ENCODE peak calls at places on chromosomes 16 and 17, in nine cellular contexts. One of them, this sample, is unnamed.

GRCh38 chr17:40326014-40326831 is 17.2 kb downstream of the RARA start:
- DNase-seq in GM12864: no peak
- DNase-seq in pancreas: no peak
- DNase-seq in B cell: peak; percentile 84
- DNase-seq in fibroblast of the aortic adventitia: no peak
- DNase-seq in A549: no peak
- DNase-seq in breast epithelium: peak; percentile 47
- DNase-seq in omental fat pad: no peak
- DNase-seq in psoas muscle: peak; percentile 63
- DNase-seq in this sample: no peak

GRCh38 chr16:66429290-66429962 is 2.3 kb downstream of the BEAN1 start:
- DNase-seq in GM12864: no peak
- DNase-seq in pancreas: no peak
- DNase-seq in B cell: peak; percentile 31
- DNase-seq in fibroblast of the aortic adventitia: no peak
- DNase-seq in A549: no peak
- DNase-seq in breast epithelium: no peak
- DNase-seq in omental fat pad: no peak
- DNase-seq in psoas muscle: no peak
- DNase-seq in this sample: no peak

GRCh38 chr17:80446645-80447405 is 29.6 kb downstream of the NPTX1 start:
- DNase-seq in GM12864: no peak
- DNase-seq in pancreas: peak; percentile 70
- DNase-seq in B cell: no peak
- DNase-seq in fibroblast of the aortic adventitia: no peak
- DNase-seq in A549: no peak
- DNase-seq in breast epithelium: no peak
- DNase-seq in omental fat pad: no peak
- DNase-seq in psoas muscle: peak; percentile 40
- DNase-seq in this sample: no peak

GRCh38 chr17:45265823-45266222 is 3.9 kb upstream of the SPATA32 start:
- DNase-seq in GM12864: no peak
- DNase-seq in pancreas: no peak
- DNase-seq in B cell: no peak
- DNase-seq in fibroblast of the aortic adventitia: peak; percentile 93
- DNase-seq in A549: no peak
- DNase-seq in breast epithelium: no peak
- DNase-seq in omental fat pad: no peak
- DNase-seq in psoas muscle: peak; percentile 76
- DNase-seq in this sample: no peak

GRCh38 chr17:66483946-66484345 is 181.5 kb downstream of the PRKCA start:
- DNase-seq in GM12864: no peak
- DNase-seq in pancreas: no peak
- DNase-seq in B cell: no peak
- DNase-seq in fibroblast of the aortic adventitia: no peak
- DNase-seq in A549: no peak
- DNase-seq in breast epithelium: no peak
- DNase-seq in omental fat pad: no peak
- DNase-seq in psoas muscle: no peak
- DNase-seq in this sample: no peak

GRCh38 chr16:69118468-69118867 is 13.0 kb downstream of the HAS3 start:
- DNase-seq in GM12864: no peak
- DNase-seq in pancreas: peak; percentile 52
- DNase-seq in B cell: no peak
- DNase-seq in fibroblast of the aortic adventitia: no peak
- DNase-seq in A549: no peak
- DNase-seq in breast epithelium: no peak
- DNase-seq in omental fat pad: no peak
- DNase-seq in psoas muscle: no peak
- DNase-seq in this sample: no peak

GRCh38 chr17:34886831-34887230 is 74.4 kb downstream of the CCT6B start:
- DNase-seq in GM12864: no peak
- DNase-seq in pancreas: no peak
- DNase-seq in B cell: no peak
- DNase-seq in fibroblast of the aortic adventitia: no peak
- DNase-seq in A549: no peak
- DNase-seq in breast epithelium: no peak
- DNase-seq in omental fat pad: no peak
- DNase-seq in psoas muscle: no peak
- DNase-seq in this sample: peak; percentile 28

GRCh38 chr17:56505154-56505756 is 88.2 kb upstream of the NOG start:
- DNase-seq in GM12864: no peak
- DNase-seq in pancreas: no peak
- DNase-seq in B cell: no peak
- DNase-seq in fibroblast of the aortic adventitia: no peak
- DNase-seq in A549: no peak
- DNase-seq in breast epithelium: no peak
- DNase-seq in omental fat pad: no peak
- DNase-seq in psoas muscle: no peak
- DNase-seq in this sample: no peak

GRCh38 chr17:82458885-82459424 is 414 bp downstream of the NARF start:
- DNase-seq in GM12864: no peak
- DNase-seq in pancreas: peak; percentile 26
- DNase-seq in B cell: no peak
- DNase-seq in fibroblast of the aortic adventitia: no peak
- DNase-seq in A549: no peak
- DNase-seq in breast epithelium: no peak
- DNase-seq in omental fat pad: no peak
- DNase-seq in psoas muscle: peak; percentile 64
- DNase-seq in this sample: no peak

GRCh38 chr17:46771601-46772012 is 46.9 kb downstream of the WNT3 start:
- DNase-seq in GM12864: no peak
- DNase-seq in pancreas: no peak
- DNase-seq in B cell: no peak
- DNase-seq in fibroblast of the aortic adventitia: no peak
- DNase-seq in A549: no peak
- DNase-seq in breast epithelium: no peak
- DNase-seq in omental fat pad: no peak
- DNase-seq in psoas muscle: no peak
- DNase-seq in this sample: no peak

GRCh38 chr17:78890111-78890897 is 12.7 kb downstream of the CEP295NL start:
- DNase-seq in GM12864: peak; percentile 87
- DNase-seq in pancreas: no peak
- DNase-seq in B cell: peak; percentile 75
- DNase-seq in fibroblast of the aortic adventitia: no peak
- DNase-seq in A549: no peak
- DNase-seq in breast epithelium: peak; percentile 35
- DNase-seq in omental fat pad: no peak
- DNase-seq in psoas muscle: peak; percentile 71
- DNase-seq in this sample: peak; percentile 68

GRCh38 chr16:87314990-87315420 is 2.2 kb downstream of the C16orf95 start:
- DNase-seq in GM12864: no peak
- DNase-seq in pancreas: no peak
- DNase-seq in B cell: no peak
- DNase-seq in fibroblast of the aortic adventitia: no peak
- DNase-seq in A549: no peak
- DNase-seq in breast epithelium: no peak
- DNase-seq in omental fat pad: no peak
- DNase-seq in psoas muscle: peak; percentile 35
- DNase-seq in this sample: no peak

GRCh38 chr17:78179372-78179771 is 7.5 kb downstream of the TK1 start:
- DNase-seq in GM12864: no peak
- DNase-seq in pancreas: no peak
- DNase-seq in B cell: no peak
- DNase-seq in fibroblast of the aortic adventitia: no peak
- DNase-seq in A549: no peak
- DNase-seq in breast epithelium: peak; percentile 73
- DNase-seq in omental fat pad: no peak
- DNase-seq in psoas muscle: peak; percentile 68
- DNase-seq in this sample: no peak

GRCh38 chr17:62627904-62628603 is 584 bp downstream of the MRC2 start:
- DNase-seq in GM12864: no peak
- DNase-seq in pancreas: no peak
- DNase-seq in B cell: no peak
- DNase-seq in fibroblast of the aortic adventitia: peak; percentile 82
- DNase-seq in A549: peak; percentile 55
- DNase-seq in breast epithelium: peak; percentile 32
- DNase-seq in omental fat pad: no peak
- DNase-seq in psoas muscle: peak; percentile 71
- DNase-seq in this sample: no peak

GRCh38 chr16:23755484-23755809 is 621 bp downstream of the CHP2 start:
- DNase-seq in GM12864: no peak
- DNase-seq in pancreas: no peak
- DNase-seq in B cell: no peak
- DNase-seq in fibroblast of the aortic adventitia: no peak
- DNase-seq in A549: no peak
- DNase-seq in breast epithelium: no peak
- DNase-seq in omental fat pad: no peak
- DNase-seq in psoas muscle: no peak
- DNase-seq in this sample: no peak

GRCh38 chr17:58630883-58631522 is 60.8 kb downstream of the TEX14 start:
- DNase-seq in GM12864: peak; percentile 90
- DNase-seq in pancreas: peak; percentile 6
- DNase-seq in B cell: peak; percentile 47
- DNase-seq in fibroblast of the aortic adventitia: no peak
- DNase-seq in A549: no peak
- DNase-seq in breast epithelium: peak; percentile 46
- DNase-seq in omental fat pad: no peak
- DNase-seq in psoas muscle: no peak
- DNase-seq in this sample: no peak

GRCh38 chr17:58626905-58627304 is 64.9 kb downstream of the TEX14 start:
- DNase-seq in GM12864: no peak
- DNase-seq in pancreas: no peak
- DNase-seq in B cell: no peak
- DNase-seq in fibroblast of the aortic adventitia: no peak
- DNase-seq in A549: no peak
- DNase-seq in breast epithelium: no peak
- DNase-seq in omental fat pad: no peak
- DNase-seq in psoas muscle: no peak
- DNase-seq in this sample: no peak

GRCh38 chr17:58637011-58637570 is 54.8 kb downstream of the TEX14 start:
- DNase-seq in GM12864: no peak
- DNase-seq in pancreas: no peak
- DNase-seq in B cell: no peak
- DNase-seq in fibroblast of the aortic adventitia: no peak
- DNase-seq in A549: no peak
- DNase-seq in breast epithelium: no peak
- DNase-seq in omental fat pad: no peak
- DNase-seq in psoas muscle: no peak
- DNase-seq in this sample: no peak

GRCh38 chr17:58632324-58633314 is 59.2 kb downstream of the TEX14 start:
- DNase-seq in GM12864: no peak
- DNase-seq in pancreas: no peak
- DNase-seq in B cell: no peak
- DNase-seq in fibroblast of the aortic adventitia: no peak
- DNase-seq in A549: no peak
- DNase-seq in breast epithelium: no peak
- DNase-seq in omental fat pad: no peak
- DNase-seq in psoas muscle: no peak
- DNase-seq in this sample: no peak

GRCh38 chr17:58631523-58632323 is 60.1 kb downstream of the TEX14 start:
- DNase-seq in GM12864: peak; percentile 99
- DNase-seq in pancreas: peak; percentile 92
- DNase-seq in B cell: peak; percentile 97
- DNase-seq in fibroblast of the aortic adventitia: peak; percentile 98
- DNase-seq in A549: peak; percentile 85
- DNase-seq in breast epithelium: peak; percentile 89
- DNase-seq in omental fat pad: peak; percentile 81
- DNase-seq in psoas muscle: peak; percentile 96
- DNase-seq in this sample: peak; percentile 99
- TF ChIP-seq CTCF in GM12864: no peak
- TF ChIP-seq CTCF in pancreas: no peak
- TF ChIP-seq CTCF in B cell: peak; percentile 43
- TF ChIP-seq CTCF in fibroblast of the aortic adventitia: peak; percentile 35
- TF ChIP-seq CTCF in A549: peak; percentile 40
- TF ChIP-seq CTCF in breast epithelium: peak; percentile 62
- TF ChIP-seq CTCF in omental fat pad: no peak
- TF ChIP-seq CTCF in psoas muscle: peak; percentile 22
- TF ChIP-seq CTCF in this sample: no peak

DNA sequence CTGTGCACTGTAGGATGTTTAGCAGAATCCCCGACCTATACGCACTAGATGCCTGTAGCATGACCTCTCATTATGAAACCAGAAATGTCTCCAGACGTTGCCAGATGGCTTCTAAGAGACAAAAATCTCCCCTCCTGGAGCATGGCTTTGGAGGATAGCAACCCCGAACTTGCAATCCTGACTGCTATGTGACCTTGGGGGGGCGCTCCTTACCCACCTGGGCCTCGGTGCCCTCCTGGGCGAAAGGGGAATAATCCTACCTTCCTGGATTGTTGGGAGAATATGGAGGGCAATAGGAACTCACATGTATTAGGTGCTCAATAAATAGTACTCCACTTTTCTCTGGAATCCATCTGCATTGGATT is 8.1 kb downstream of the MRM1 start:
- DNase-seq in GM12864: no peak
- DNase-seq in pancreas: no peak
- DNase-seq in B cell: no peak
- DNase-seq in fibroblast of the aortic adventitia: no peak
- DNase-seq in A549: no peak
- DNase-seq in breast epithelium: no peak
- DNase-seq in omental fat pad: no peak
- DNase-seq in psoas muscle: peak; percentile 10
- DNase-seq in this sample: no peak
- TF ChIP-seq CTCF in GM12864: no peak
- TF ChIP-seq CTCF in pancreas: no peak
- TF ChIP-seq CTCF in B cell: no peak
- TF ChIP-seq CTCF in fibroblast of the aortic adventitia: no peak
- TF ChIP-seq CTCF in A549: no peak
- TF ChIP-seq CTCF in breast epithelium: no peak
- TF ChIP-seq CTCF in omental fat pad: no peak
- TF ChIP-seq CTCF in psoas muscle: no peak
- TF ChIP-seq CTCF in this sample: no peak

GRCh38 chr16:80527297-80527696 is 13.5 kb upstream of the DYNLRB2 start:
- DNase-seq in GM12864: peak; percentile 21
- DNase-seq in pancreas: no peak
- DNase-seq in B cell: no peak
- DNase-seq in fibroblast of the aortic adventitia: peak; percentile 11
- DNase-seq in A549: no peak
- DNase-seq in breast epithelium: no peak
- DNase-seq in omental fat pad: no peak
- DNase-seq in psoas muscle: no peak
- DNase-seq in this sample: no peak
- TF ChIP-seq CTCF in GM12864: peak; percentile 77
- TF ChIP-seq CTCF in pancreas: no peak
- TF ChIP-seq CTCF in B cell: no peak
- TF ChIP-seq CTCF in fibroblast of the aortic adventitia: peak; percentile 50
- TF ChIP-seq CTCF in A549: peak; percentile 27
- TF ChIP-seq CTCF in breast epithelium: no peak
- TF ChIP-seq CTCF in omental fat pad: no peak
- TF ChIP-seq CTCF in psoas muscle: no peak
- TF ChIP-seq CTCF in this sample: no peak

DNA sequence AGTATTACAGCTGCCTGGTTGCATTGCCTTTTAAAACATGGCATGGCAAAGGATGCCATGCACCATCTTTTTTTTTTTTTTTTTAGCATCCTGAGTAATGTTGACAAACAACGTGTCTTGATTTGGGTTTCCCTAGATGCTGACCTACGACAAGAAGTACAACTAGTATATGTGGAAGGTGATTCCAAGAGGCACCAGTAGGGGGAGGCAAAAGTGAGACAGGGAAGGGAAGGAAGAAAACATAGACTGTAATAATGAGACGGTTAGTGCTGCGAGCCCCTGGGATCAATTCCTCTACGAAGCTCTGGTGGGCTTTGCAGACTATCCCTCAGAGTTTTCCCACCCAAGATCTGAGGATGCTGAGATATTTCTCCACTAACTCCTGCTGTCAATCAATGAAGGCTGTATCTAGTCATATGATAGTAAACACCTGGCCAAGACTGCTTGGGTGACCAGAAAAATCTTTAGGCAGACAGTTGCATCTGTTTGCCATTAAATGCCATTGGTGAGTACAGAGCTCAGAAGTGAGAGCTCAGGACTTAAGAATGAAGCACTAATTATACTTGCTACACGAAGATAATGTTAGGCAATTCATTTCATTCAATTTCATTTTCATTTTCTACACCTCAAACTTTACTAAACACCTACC is 458.6 kb upstream of the GOT2 start:
- DNase-seq in GM12864: peak; percentile 3
- DNase-seq in pancreas: no peak
- DNase-seq in B cell: no peak
- DNase-seq in fibroblast of the aortic adventitia: no peak
- DNase-seq in A549: no peak
- DNase-seq in breast epithelium: no peak
- DNase-seq in omental fat pad: no peak
- DNase-seq in psoas muscle: no peak
- DNase-seq in this sample: no peak
- TF ChIP-seq CTCF in GM12864: peak; percentile 65
- TF ChIP-seq CTCF in pancreas: no peak
- TF ChIP-seq CTCF in B cell: no peak
- TF ChIP-seq CTCF in fibroblast of the aortic adventitia: no peak
- TF ChIP-seq CTCF in A549: peak; percentile 22
- TF ChIP-seq CTCF in breast epithelium: no peak
- TF ChIP-seq CTCF in omental fat pad: no peak
- TF ChIP-seq CTCF in psoas muscle: no peak
- TF ChIP-seq CTCF in this sample: no peak

This sample was measured in lower leg skin.